ENCODE peak calls at places on chromosome 18, in ten cellular contexts. W is stimulated activated CD8-positive, alpha-beta memory T cell treated with anti-CD3 and anti-CD28 coated beads, Interleukin-4, amount 100 ng/mL, for 1 hour; M is LHCN-M2; H is LoVo; G is COR-L47; T is EH; X is activated T-cell treated with anti-CD3 and anti-CD28 coated beads, Interleukin-2, amount 50 U/mL, for 72 hours; O is mesendoderm; A is BE2C; N is SK-N-SH. K is an unnamed sample.

GRCh38 chr18:8776013-8776515 is 70.7 kb downstream of the MTCL1 start:
- DNase-seq in G (no peak), T (no peak), M (no peak), X (no peak), O (no peak), W (no peak), A (no peak), H (no peak), N (no peak), K (no peak)

GRCh38 chr18:50042611-50043010 is 152.3 kb downstream of the MYO5B start:
- DNase-seq in M (no peak), H (no peak), T (no peak), A (no peak), N (no peak), G (no peak), W (no peak), O (peak; percentile 48), X (no peak), K (no peak)

GRCh38 chr18:13791181-13791580 is 32.8 kb upstream of the MC5R start:
- DNase-seq in T (no peak), W (no peak), A (no peak), M (peak; percentile 17), O (peak; percentile 56), N (no peak), X (no peak), H (no peak), G (no peak), K (no peak)

GRCh38 chr18:54983041-54983686 is 23.9 kb upstream of the CCDC68 start:
- DNase-seq in N (peak; percentile 67), G (peak; percentile 59), M (peak; percentile 75), W (no peak), A (no peak), O (peak; percentile 60), H (peak; percentile 71), T (peak; percentile 74), X (no peak), K (peak; percentile 5)

GRCh38 chr18:62828852-62829251 is 113.5 kb downstream of the PHLPP1 start:
- DNase-seq in X (no peak), G (no peak), M (no peak), W (no peak), H (no peak), A (no peak), N (no peak), T (peak; percentile 13), O (no peak), K (no peak)

GRCh38 chr18:73891572-73892421 is 255.8 kb downstream of the FBXO15 start:
- DNase-seq in T (no peak), O (peak; percentile 82), N (peak; percentile 7), W (no peak), M (no peak), X (no peak), A (no peak), G (peak; percentile 28), H (no peak), K (no peak)

GRCh38 chr18:9788140-9788539 is 80.0 kb downstream of the RAB31 start:
- DNase-seq in M (no peak), W (no peak), X (no peak), N (no peak), O (no peak), H (no peak), G (no peak), T (peak; percentile 33), A (no peak), K (no peak)

GRCh38 chr18:31741096-31741735 is 19.5 kb downstream of the SLC25A52 start:
- DNase-seq in N (peak; percentile 32), H (peak; percentile 49), W (peak; percentile 36), X (peak; percentile 38), G (peak; percentile 21), T (peak; percentile 34), A (peak; percentile 20), M (peak; percentile 19), O (peak; percentile 57), K (peak; percentile 2)

GRCh38 chr18:54822872-54823845 is 5.1 kb upstream of the RAB27B start:
- DNase-seq in A (no peak), W (no peak), M (peak; percentile 98), O (no peak), X (no peak), T (peak; percentile 90), N (no peak), G (no peak), H (peak; percentile 80), K (no peak)

GRCh38 chr18:79607361-79607930 is 72.2 kb upstream of the CTDP1 start:
- DNase-seq in X (no peak), A (no peak), T (no peak), N (no peak), H (no peak), M (no peak), W (no peak), G (no peak), O (no peak), K (no peak)

GRCh38 chr18:56139372-56139771 is 499.0 kb downstream of the TXNL1 start:
- DNase-seq in T (peak; percentile 80), W (no peak), A (no peak), M (no peak), O (no peak), N (no peak), H (no peak), X (no peak), G (no peak), K (no peak)

GRCh38 chr18:79600141-79600540 is 79.5 kb upstream of the CTDP1 start:
- DNase-seq in H (no peak), T (no peak), N (no peak), G (no peak), M (no peak), A (no peak), O (no peak), X (no peak), W (no peak), K (no peak)

GRCh38 chr18:64409511-64409910 is 260.6 kb upstream of the LINC00305 start:
- DNase-seq in M (no peak), X (no peak), A (peak; percentile 4), H (peak; percentile 22), O (peak; percentile 48), T (no peak), W (no peak), G (peak; percentile 50), N (no peak), K (no peak)

GRCh38 chr18:76565238-76566173 is 70.5 kb upstream of the ZNF516 start:
- DNase-seq in N (peak; percentile 55), X (no peak), T (peak; percentile 97), O (peak; percentile 82), A (peak; percentile 53), H (peak; percentile 25), W (no peak), M (peak; percentile 83), G (no peak), K (peak; percentile 24)

GRCh38 chr18:77059294-77059916 is 73.2 kb downstream of the MBP start:
- DNase-seq in H (peak; percentile 48), X (peak; percentile 45), G (peak; percentile 67), M (peak; percentile 77), W (no peak), O (peak; percentile 81), A (peak; percentile 23), N (peak; percentile 67), T (peak; percentile 69), K (peak; percentile 17)

GRCh38 chr18:72530622-72531021 is 13.5 kb downstream of the CBLN2 start:
- DNase-seq in W (no peak), O (peak; percentile 8), G (no peak), N (no peak), H (no peak), T (no peak), M (peak; percentile 3), X (no peak), A (no peak), K (no peak)

GRCh38 chr18:79627750-79628294 is 51.8 kb upstream of the CTDP1 start:
- DNase-seq in O (no peak), G (no peak), N (no peak), M (no peak), T (no peak), A (no peak), W (no peak), X (no peak), H (no peak), K (no peak)

GRCh38 chr18:34322365-34323289 is 97.9 kb upstream of the NOL4 start:
- DNase-seq in N (peak; percentile 36), W (no peak), T (no peak), X (peak; percentile 3), A (peak; percentile 65), H (peak; percentile 53), O (peak; percentile 67), M (no peak), G (peak; percentile 93), K (peak; percentile 70)

GRCh38 chr18:80171190-80171872 is 62.3 kb downstream of the ADNP2 start:
- DNase-seq in M (no peak), A (no peak), W (peak; percentile 15), X (peak; percentile 57), O (peak; percentile 49), G (peak; percentile 13), N (peak; percentile 81), T (peak; percentile 31), H (no peak), K (peak; percentile 11)

GRCh38 chr18:9146224-9146623 is 9.6 kb downstream of the ANKRD12 start:
- DNase-seq in T (no peak), H (no peak), O (no peak), G (no peak), M (no peak), W (no peak), X (no peak), A (no peak), N (no peak), K (no peak)

GRCh38 chr18:8701546-8702118 is 3.7 kb upstream of the MTCL1 start:
- DNase-seq in G (no peak), M (peak; percentile 61), N (peak; percentile 34), A (no peak), O (no peak), T (peak; percentile 95), X (no peak), H (no peak), W (no peak), K (no peak)